ENCODE peak calls at places on chromosomes 7 and 10, in six cellular contexts. O, I, F, K, R and J are unnamed samples.

GRCh38 chr10:124207391-124207790 is 114.0 kb upstream of the CHST15 start:
- DNase-seq in O (no peak), I (no peak), F (no peak), K (no peak), R (no peak), J (no peak)

GRCh38 chr10:113073549-113074189 is 123.6 kb downstream of the TCF7L2 start:
- DNase-seq in O (peak; percentile 83), I (peak; percentile 64), F (peak; percentile 88), K (no peak), R (peak; percentile 97), J (no peak)

GRCh38 chr7:47677664-47678063 is 95.8 kb upstream of the TNS3 start:
- DNase-seq in O (no peak), I (no peak), F (no peak), K (no peak), R (no peak), J (no peak)

GRCh38 chr10:87935290-87936141 is 72.1 kb downstream of the PTEN start:
- DNase-seq in O (peak; percentile 24), I (no peak), F (no peak), K (no peak), R (no peak), J (no peak)

GRCh38 chr7:131105294-131105802 is 222.3 kb upstream of the MKLN1 start:
- DNase-seq in O (no peak), I (no peak), F (no peak), K (no peak), R (no peak), J (no peak)

GRCh38 chr10:25758041-25758457 is 176.0 kb upstream of the MYO3A start:
- DNase-seq in O (no peak), I (no peak), F (peak; percentile 42), K (no peak), R (peak; percentile 26), J (no peak)

GRCh38 chr10:25130911-25131310 is 43.9 kb upstream of the GPR158 start:
- DNase-seq in O (no peak), I (no peak), F (no peak), K (no peak), R (no peak), J (no peak)

GRCh38 chr10:115073796-115074195 is 19.4 kb upstream of the ATRNL1 start:
- DNase-seq in O (no peak), I (no peak), F (no peak), K (no peak), R (no peak), J (no peak)